ENCODE peak calls at places on chromosomes 11 and 22, in eight cellular contexts. One of them, this sample, is unnamed.

GRCh38 chr22:37455896-37456295 is 28.6 kb upstream of the ELFN2 start:
- DNase-seq in activated T-cell treated with anti-CD3 and anti-CD28 coated beads for 1 hour: no peak
- DNase-seq in KG1: no peak
- DNase-seq in thyroid gland: no peak
- DNase-seq in skeletal muscle cell: no peak
- DNase-seq in iris pigment epithelial cell: peak
- DNase-seq in NCI-H1417: no peak
- DNase-seq in Right ventricle myocardium superior: no peak
- DNase-seq in this sample: no peak

GRCh38 chr11:57781529-57781943 is 19.9 kb downstream of the CTNND1 start:
- DNase-seq in activated T-cell treated with anti-CD3 and anti-CD28 coated beads for 1 hour: no peak
- DNase-seq in KG1: no peak
- DNase-seq in thyroid gland: peak
- DNase-seq in skeletal muscle cell: no peak
- DNase-seq in iris pigment epithelial cell: no peak
- DNase-seq in NCI-H1417: no peak
- DNase-seq in Right ventricle myocardium superior: no peak
- DNase-seq in this sample: no peak

GRCh38 chr11:92885600-92885999 is 83.9 kb upstream of the MTNR1B start:
- DNase-seq in activated T-cell treated with anti-CD3 and anti-CD28 coated beads for 1 hour: no peak
- DNase-seq in KG1: no peak
- DNase-seq in thyroid gland: no peak
- DNase-seq in skeletal muscle cell: no peak
- DNase-seq in iris pigment epithelial cell: no peak
- DNase-seq in NCI-H1417: peak
- DNase-seq in Right ventricle myocardium superior: no peak
- DNase-seq in this sample: no peak

GRCh38 chr11:11047851-11048610 is 190.2 kb upstream of the ZBED5 start:
- DNase-seq in activated T-cell treated with anti-CD3 and anti-CD28 coated beads for 1 hour: no peak
- DNase-seq in KG1: no peak
- DNase-seq in thyroid gland: no peak
- DNase-seq in skeletal muscle cell: no peak
- DNase-seq in iris pigment epithelial cell: no peak
- DNase-seq in NCI-H1417: no peak
- DNase-seq in Right ventricle myocardium superior: no peak
- DNase-seq in this sample: no peak

GRCh38 chr22:32040324-32040904 is 2.6 kb upstream of the SLC5A1 start:
- DNase-seq in activated T-cell treated with anti-CD3 and anti-CD28 coated beads for 1 hour: no peak
- DNase-seq in KG1: no peak
- DNase-seq in thyroid gland: no peak
- DNase-seq in skeletal muscle cell: no peak
- DNase-seq in iris pigment epithelial cell: no peak
- DNase-seq in NCI-H1417: no peak
- DNase-seq in Right ventricle myocardium superior: no peak
- DNase-seq in this sample: no peak

GRCh38 chr11:130181295-130182272 is 22.0 kb downstream of the ST14 start:
- DNase-seq in activated T-cell treated with anti-CD3 and anti-CD28 coated beads for 1 hour: no peak
- DNase-seq in KG1: no peak
- DNase-seq in thyroid gland: peak
- DNase-seq in skeletal muscle cell: peak
- DNase-seq in iris pigment epithelial cell: peak
- DNase-seq in NCI-H1417: peak
- DNase-seq in Right ventricle myocardium superior: no peak
- DNase-seq in this sample: no peak

GRCh38 chr11:45857834-45858492 is 10.7 kb downstream of the CRY2 start:
- DNase-seq in activated T-cell treated with anti-CD3 and anti-CD28 coated beads for 1 hour: no peak
- DNase-seq in KG1: no peak
- DNase-seq in thyroid gland: peak
- DNase-seq in skeletal muscle cell: peak
- DNase-seq in iris pigment epithelial cell: peak
- DNase-seq in NCI-H1417: peak
- DNase-seq in Right ventricle myocardium superior: peak
- DNase-seq in this sample: no peak

GRCh38 chr11:107472966-107473365 is 15.3 kb upstream of the CWF19L2 start:
- DNase-seq in activated T-cell treated with anti-CD3 and anti-CD28 coated beads for 1 hour: no peak
- DNase-seq in KG1: no peak
- DNase-seq in thyroid gland: no peak
- DNase-seq in skeletal muscle cell: no peak
- DNase-seq in iris pigment epithelial cell: no peak
- DNase-seq in NCI-H1417: no peak
- DNase-seq in Right ventricle myocardium superior: no peak
- DNase-seq in this sample: no peak

GRCh38 chr11:49995559-49995958 is 13.2 kb upstream of the OR4C12 start:
- DNase-seq in activated T-cell treated with anti-CD3 and anti-CD28 coated beads for 1 hour: no peak
- DNase-seq in KG1: peak
- DNase-seq in thyroid gland: no peak
- DNase-seq in skeletal muscle cell: peak
- DNase-seq in iris pigment epithelial cell: peak
- DNase-seq in NCI-H1417: peak
- DNase-seq in Right ventricle myocardium superior: no peak
- DNase-seq in this sample: no peak

GRCh38 chr22:23281406-23282088 is 101.2 kb downstream of the BCR start:
- DNase-seq in activated T-cell treated with anti-CD3 and anti-CD28 coated beads for 1 hour: peak
- DNase-seq in KG1: peak
- DNase-seq in thyroid gland: peak
- DNase-seq in skeletal muscle cell: no peak
- DNase-seq in iris pigment epithelial cell: peak
- DNase-seq in NCI-H1417: peak
- DNase-seq in Right ventricle myocardium superior: peak
- DNase-seq in this sample: peak

GRCh38 chr11:3204141-3205015 is 14.2 kb downstream of the MRGPRG start:
- DNase-seq in activated T-cell treated with anti-CD3 and anti-CD28 coated beads for 1 hour: no peak
- DNase-seq in KG1: no peak
- DNase-seq in thyroid gland: no peak
- DNase-seq in skeletal muscle cell: no peak
- DNase-seq in iris pigment epithelial cell: no peak
- DNase-seq in NCI-H1417: no peak
- DNase-seq in Right ventricle myocardium superior: peak
- DNase-seq in this sample: no peak

GRCh38 chr11:9150944-9151343 is 59.5 kb upstream of the SCUBE2 start:
- DNase-seq in activated T-cell treated with anti-CD3 and anti-CD28 coated beads for 1 hour: no peak
- DNase-seq in KG1: no peak
- DNase-seq in thyroid gland: no peak
- DNase-seq in skeletal muscle cell: peak
- DNase-seq in iris pigment epithelial cell: peak
- DNase-seq in NCI-H1417: no peak
- DNase-seq in Right ventricle myocardium superior: no peak
- DNase-seq in this sample: no peak

GRCh38 chr11:62928011-62928410 is 6.8 kb upstream of the CHRM1 start:
- DNase-seq in activated T-cell treated with anti-CD3 and anti-CD28 coated beads for 1 hour: no peak
- DNase-seq in KG1: no peak
- DNase-seq in thyroid gland: no peak
- DNase-seq in skeletal muscle cell: no peak
- DNase-seq in iris pigment epithelial cell: no peak
- DNase-seq in NCI-H1417: peak
- DNase-seq in Right ventricle myocardium superior: no peak
- DNase-seq in this sample: no peak

GRCh38 chr22:29998627-29999026 is 81.6 kb upstream of the HORMAD2 start:
- DNase-seq in activated T-cell treated with anti-CD3 and anti-CD28 coated beads for 1 hour: no peak
- DNase-seq in KG1: no peak
- DNase-seq in thyroid gland: no peak
- DNase-seq in skeletal muscle cell: peak
- DNase-seq in iris pigment epithelial cell: no peak
- DNase-seq in NCI-H1417: no peak
- DNase-seq in Right ventricle myocardium superior: no peak
- DNase-seq in this sample: no peak

GRCh38 chr11:6502382-6502781 is 5.3 kb downstream of the DNHD1 start:
- DNase-seq in activated T-cell treated with anti-CD3 and anti-CD28 coated beads for 1 hour: no peak
- DNase-seq in KG1: no peak
- DNase-seq in thyroid gland: no peak
- DNase-seq in skeletal muscle cell: no peak
- DNase-seq in iris pigment epithelial cell: no peak
- DNase-seq in NCI-H1417: no peak
- DNase-seq in Right ventricle myocardium superior: no peak
- DNase-seq in this sample: no peak

GRCh38 chr22:43203471-43203981 is 16.6 kb upstream of the TTLL12 start:
- DNase-seq in activated T-cell treated with anti-CD3 and anti-CD28 coated beads for 1 hour: no peak
- DNase-seq in KG1: no peak
- DNase-seq in thyroid gland: peak
- DNase-seq in skeletal muscle cell: no peak
- DNase-seq in iris pigment epithelial cell: no peak
- DNase-seq in NCI-H1417: no peak
- DNase-seq in Right ventricle myocardium superior: no peak
- DNase-seq in this sample: no peak

GRCh38 chr11:44484211-44484610 is 81.3 kb upstream of the CD82 start:
- DNase-seq in activated T-cell treated with anti-CD3 and anti-CD28 coated beads for 1 hour: no peak
- DNase-seq in KG1: no peak
- DNase-seq in thyroid gland: peak
- DNase-seq in skeletal muscle cell: no peak
- DNase-seq in iris pigment epithelial cell: peak
- DNase-seq in NCI-H1417: peak
- DNase-seq in Right ventricle myocardium superior: no peak
- DNase-seq in this sample: no peak

GRCh38 chr11:115523727-115524399 is 19.6 kb upstream of the CADM1 start:
- DNase-seq in activated T-cell treated with anti-CD3 and anti-CD28 coated beads for 1 hour: no peak
- DNase-seq in KG1: no peak
- DNase-seq in thyroid gland: no peak
- DNase-seq in skeletal muscle cell: no peak
- DNase-seq in iris pigment epithelial cell: no peak
- DNase-seq in NCI-H1417: no peak
- DNase-seq in Right ventricle myocardium superior: no peak
- DNase-seq in this sample: no peak

GRCh38 chr22:23306926-23307325 is 126.6 kb downstream of the BCR start:
- DNase-seq in activated T-cell treated with anti-CD3 and anti-CD28 coated beads for 1 hour: no peak
- DNase-seq in KG1: no peak
- DNase-seq in thyroid gland: no peak
- DNase-seq in skeletal muscle cell: no peak
- DNase-seq in iris pigment epithelial cell: no peak
- DNase-seq in NCI-H1417: no peak
- DNase-seq in Right ventricle myocardium superior: no peak
- DNase-seq in this sample: no peak